ENCODE peak calls at places on chromosome 21, in seven cellular contexts. J is AG08395; K is GM04504; W is GM13976; U is CD8-positive, alpha-beta memory T cell; D is stimulated activated naive CD4-positive, alpha-beta T cell; L is HS-5. M is an unnamed sample.

GRCh38 chr21:42632336-42632751 is 21.1 kb upstream of the PDE9A start:
- DNase-seq in J (no peak), K (no peak), U (no peak), L (no peak), W (no peak), D (no peak), M (no peak)

GRCh38 chr21:38282921-38283320 is 26.1 kb downstream of the KCNJ15 start:
- DNase-seq in L (no peak), J (peak; percentile 39), W (no peak), D (no peak), K (no peak), U (no peak), M (no peak)

GRCh38 chr21:45091540-45092322 is 17.4 kb downstream of the ADARB1 start:
- DNase-seq in J (peak; percentile 27), L (no peak), K (no peak), U (no peak), W (no peak), D (no peak), M (no peak)

GRCh38 chr21:17402885-17403477 is 109.9 kb upstream of the CXADR start:
- DNase-seq in K (no peak), U (no peak), J (no peak), L (no peak), D (no peak), W (no peak), M (no peak)

GRCh38 chr21:46376231-46376628 is 52.3 kb downstream of the PCNT start:
- DNase-seq in W (no peak), L (no peak), J (no peak), D (no peak), K (no peak), U (no peak), M (no peak)

GRCh38 chr21:41009398-41010177 is 158.4 kb upstream of the BACE2 start:
- DNase-seq in K (no peak), J (no peak), W (no peak), U (no peak), L (no peak), D (no peak), M (no peak)

GRCh38 chr21:31752352-31752751 is 20.4 kb upstream of the SCAF4 start:
- DNase-seq in L (peak; percentile 53), K (no peak), W (no peak), J (peak; percentile 48), D (no peak), U (no peak), M (no peak)

GRCh38 chr21:25897383-25897782 is 162.6 kb downstream of the GABPA start:
- DNase-seq in L (no peak), D (no peak), J (no peak), W (no peak), U (no peak), K (no peak), M (no peak)

GRCh38 chr21:46160563-46161179 is 5.3 kb upstream of the FTCD start:
- DNase-seq in L (no peak), W (no peak), K (no peak), D (no peak), U (no peak), J (no peak), M (no peak)

GRCh38 chr21:38159355-38159754 is 97.4 kb upstream of the KCNJ15 start:
- DNase-seq in J (peak; percentile 78), W (peak; percentile 59), K (peak; percentile 68), D (peak; percentile 45), L (no peak), U (no peak), M (peak; percentile 19)

GRCh38 chr21:44082648-44083436 is 24.4 kb upstream of the PWP2 start:
- DNase-seq in J (no peak), W (no peak), L (no peak), U (no peak), K (no peak), D (no peak), M (no peak)

GRCh38 chr21:35614412-35614901 is 445.9 kb downstream of the SETD4 start:
- DNase-seq in K (no peak), D (no peak), J (peak; percentile 43), W (no peak), U (no peak), L (no peak), M (no peak)

GRCh38 chr21:16588433-16588860 is 858.7 kb downstream of the USP25 start:
- DNase-seq in D (no peak), U (no peak), L (no peak), J (peak; percentile 76), W (no peak), K (peak; percentile 57), M (no peak)

GRCh38 chr21:42939581-42940413 is 14.4 kb upstream of the ERVH48-1 start:
- DNase-seq in J (peak; percentile 95), K (peak; percentile 97), D (no peak), W (peak; percentile 1), L (peak; percentile 97), U (no peak), M (no peak)

GRCh38 chr21:41712730-41713129 is 54.1 kb downstream of the RIPK4 start:
- DNase-seq in J (no peak), D (no peak), U (no peak), W (no peak), L (no peak), K (no peak), M (no peak)

GRCh38 chr21:42171091-42172053 is 47.6 kb upstream of the ABCG1 start:
- DNase-seq in J (peak; percentile 2), L (no peak), D (no peak), U (no peak), W (no peak), K (no peak), M (no peak)

GRCh38 chr21:46661211-46661625 is 25.7 kb downstream of the PRMT2 start:
- DNase-seq in J (peak; percentile 95), D (no peak), K (peak; percentile 50), L (no peak), W (peak; percentile 90), U (peak; percentile 48), M (no peak)

GRCh38 chr21:38467369-38467768 is 30.9 kb downstream of the ERG start:
- DNase-seq in J (no peak), K (no peak), W (no peak), U (no peak), L (no peak), D (no peak), M (no peak)

GRCh38 chr21:32726742-32727477 is 903 bp downstream of the SYNJ1 start:
- DNase-seq in W (peak; percentile 16), J (peak; percentile 37), K (no peak), D (no peak), U (no peak), L (no peak), M (no peak)

GRCh38 chr21:33478858-33479678 is 706 bp downstream of the TMEM50B start:
- DNase-seq in J (peak; percentile 54), L (no peak), U (peak; percentile 39), K (no peak), W (peak; percentile 76), D (peak; percentile 42), M (no peak)

GRCh38 chr21:45256021-45256911 is 31.4 kb downstream of the POFUT2 start:
- DNase-seq in K (no peak), U (no peak), W (no peak), J (no peak), D (no peak), L (no peak), M (no peak)

GRCh38 chr21:18545908-18546307 is 142.3 kb upstream of the TMPRSS15 start:
- DNase-seq in J (no peak), U (no peak), L (peak; percentile 37), W (no peak), K (no peak), D (no peak), M (no peak)

GRCh38 chr21:45874716-45875415 is 106.7 kb upstream of the COL6A1 start:
- DNase-seq in U (no peak), J (peak; percentile 98), W (no peak), D (no peak), K (peak; percentile 96), L (peak; percentile 75), M (no peak)

GRCh38 chr21:34545079-34545884 is 33.3 kb upstream of the KCNE1 start:
- DNase-seq in W (peak; percentile 72), J (peak; percentile 86), K (peak; percentile 62), U (no peak), L (no peak), D (no peak), M (peak; percentile 86)

GRCh38 chr21:35521293-35521692 is 472.2 kb upstream of the RUNX1 start:
- DNase-seq in K (no peak), L (no peak), J (no peak), W (no peak), U (no peak), D (no peak), M (no peak)

GRCh38 chr21:35628331-35628730 is 432.0 kb downstream of the SETD4 start:
- DNase-seq in J (no peak), L (no peak), W (no peak), U (no peak), D (no peak), K (no peak), M (no peak)

GRCh38 chr21:37281993-37282392 is 14.9 kb upstream of the VPS26C start:
- DNase-seq in D (no peak), W (no peak), K (no peak), U (no peak), J (no peak), L (no peak), M (no peak)

GRCh38 chr21:24895885-24896734 is 711.2 kb downstream of the MRPL39 start:
- DNase-seq in U (no peak), W (no peak), D (no peak), K (peak; percentile 20), J (peak; percentile 2), L (peak; percentile 13), M (peak; percentile 49)

GRCh38 chr21:39673736-39674135 is 61.0 kb downstream of the B3GALT5 start:
- DNase-seq in K (no peak), D (no peak), U (no peak), L (no peak), W (no peak), J (no peak), M (no peak)

GRCh38 chr21:46001821-46002681 is 20.5 kb downstream of the COL6A1 start:
- DNase-seq in K (no peak), U (no peak), L (no peak), W (no peak), J (no peak), D (no peak), M (no peak)

GRCh38 chr21:31780944-31781343 is 49.0 kb upstream of the SCAF4 start:
- DNase-seq in W (no peak), J (no peak), D (no peak), U (no peak), L (no peak), K (no peak), M (no peak)

GRCh38 chr21:36766511-36766910 is 67.6 kb downstream of the SIM2 start:
- DNase-seq in L (no peak), D (no peak), J (no peak), W (no peak), K (no peak), U (no peak), M (no peak)

GRCh38 chr21:36422279-36423098 is 37.3 kb downstream of the CHAF1B start:
- DNase-seq in K (peak; percentile 19), W (peak; percentile 84), U (no peak), L (no peak), J (peak; percentile 72), D (no peak), M (no peak)

GRCh38 chr21:44888581-44889550 is 15.4 kb upstream of the PTTG1IP start:
- DNase-seq in W (no peak), K (no peak), L (no peak), U (no peak), J (no peak), D (no peak), M (no peak)

GRCh38 chr21:29187939-29188338 is 57.5 kb downstream of the MAP3K7CL start:
- DNase-seq in U (no peak), L (peak; percentile 98), K (peak; percentile 81), D (no peak), J (peak; percentile 83), W (no peak), M (no peak)

M was measured in GM12878.